ENCODE peak calls at places on chromosomes 6 and 20, in four cellular contexts. P is IMR-90, C is trophoblast cell, F is mesenchymal stem cell. D is an unnamed sample.

GRCh38 chr6:135555550-135555949 is 58.0 kb upstream of the AHI1 start:
- DNase-seq in C (no peak), P (no peak), F (no peak), D (no peak)

GRCh38 chr20:31474097-31474436 is 860 bp downstream of the DEFB124 start:
- DNase-seq in P (no peak), C (no peak), F (no peak), D (no peak)

GRCh38 chr6:117676577-117677218 is 1.4 kb downstream of the NUS1 start:
- DNase-seq in F (peak), C (peak), P (no peak), D (no peak)

GRCh38 chr6:80520195-80520594 is 413.7 kb downstream of the BCKDHB start:
- DNase-seq in P (peak), C (no peak), F (peak), D (no peak)

GRCh38 chr6:64505312-64505711 is 869.7 kb downstream of the PHF3 start:
- DNase-seq in P (no peak), F (no peak), C (no peak), D (no peak)

GRCh38 chr6:16471222-16471784 is 232.9 kb downstream of the GMPR start:
- DNase-seq in F (no peak), C (peak), P (peak), D (no peak)

GRCh38 chr6:86042214-86042613 is 399.5 kb upstream of the SYNCRIP start:
- DNase-seq in F (no peak), P (no peak), C (no peak), D (no peak)

GRCh38 chr6:56642366-56643261 is at the start of gene DST:
- DNase-seq in P (peak), F (peak), C (peak), D (no peak)

GRCh38 chr6:36469148-36469661 is 26.4 kb downstream of the KCTD20 start:
- DNase-seq in F (no peak), C (no peak), P (no peak), D (no peak)

GRCh38 chr6:42045538-42046460 is 4.5 kb upstream of the TAF8 start:
- DNase-seq in C (no peak), F (peak), P (peak), D (no peak)

GRCh38 chr20:61696181-61696735 is 369.4 kb downstream of the TAF4 start:
- DNase-seq in F (no peak), C (no peak), P (no peak), D (no peak)

GRCh38 chr6:36050947-36051710 is 23.5 kb downstream of the MAPK14 start:
- DNase-seq in F (no peak), C (no peak), P (no peak), D (no peak)

GRCh38 chr6:165850434-165851019 is 187.5 kb upstream of the PDE10A start:
- DNase-seq in F (peak), C (peak), P (peak), D (peak)

GRCh38 chr20:17530716-17531536 is at the start of gene BFSP1:
- DNase-seq in P (peak), C (peak), F (peak), D (peak)

GRCh38 chr20:32534661-32535240 is 50.4 kb downstream of the NOL4L start:
- DNase-seq in F (no peak), C (no peak), P (no peak), D (no peak)

GRCh38 chr6:152993431-152993830 is 9.1 kb downstream of the MTRF1L start:
- DNase-seq in C (no peak), F (peak), P (no peak), D (no peak)

GRCh38 chr6:11763460-11764249 is 14.9 kb downstream of the ADTRP start:
- DNase-seq in C (no peak), P (no peak), F (no peak), D (peak)

GRCh38 chr6:124490123-124490522 is 472.1 kb upstream of the RNF217 start:
- DNase-seq in P (no peak), F (peak), C (peak), D (no peak)

GRCh38 chr20:6829510-6830116 is 62.1 kb downstream of the BMP2 start:
- DNase-seq in C (no peak), P (peak), F (no peak), D (no peak)

GRCh38 chr6:57307850-57308249 is 9.6 kb upstream of the PRIM2 start:
- DNase-seq in P (peak), C (no peak), F (no peak), D (no peak)

GRCh38 chr6:158002951-158003853 is 21.5 kb downstream of the SYNJ2 start:
- DNase-seq in P (peak), C (peak), F (peak), D (no peak)

GRCh38 chr6:93142382-93142781 is 277.0 kb downstream of the EPHA7 start:
- DNase-seq in F (no peak), C (no peak), P (no peak), D (no peak)

GRCh38 chr20:44358776-44359175 is 3.3 kb downstream of the HNF4A start:
- DNase-seq in C (no peak), P (no peak), F (no peak), D (no peak)

GRCh38 chr20:22449115-22449973 is 135.0 kb downstream of the FOXA2 start:
- DNase-seq in P (no peak), C (no peak), F (no peak), D (no peak)

GRCh38 chr6:107064579-107065065 is 36.6 kb downstream of the MTRES1 start:
- DNase-seq in P (peak), F (peak), C (no peak), D (no peak)

GRCh38 chr20:1700990-1701389 is 43.4 kb upstream of the SIRPG start:
- DNase-seq in C (no peak), F (no peak), P (no peak), D (no peak)
- H2BK5ac ChIP-seq in C (no peak), F (no peak), P (no peak), D (no peak)

GRCh38 chr6:1438471-1438881 is 49.1 kb downstream of the FOXF2 start:
- DNase-seq in P (no peak), C (no peak), F (no peak), D (no peak)
- H2BK5ac ChIP-seq in P (no peak), C (no peak), F (no peak), D (no peak)

GRCh38 chr20:35644806-35645205 is 19.9 kb downstream of the CPNE1 start:
- DNase-seq in F (no peak), P (no peak), C (peak), D (no peak)

GRCh38 chr20:35643045-35643444 is 21.7 kb downstream of the CPNE1 start:
- DNase-seq in C (no peak), F (no peak), P (no peak), D (no peak)

GRCh38 chr20:35637266-35637665 is 21.6 kb downstream of the SPAG4 start:
- DNase-seq in C (no peak), P (no peak), F (no peak), D (no peak)

GRCh38 chr20:35640724-35641123 is 24.0 kb downstream of the CPNE1 start:
- DNase-seq in C (no peak), P (no peak), F (no peak), D (no peak)

DNA sequence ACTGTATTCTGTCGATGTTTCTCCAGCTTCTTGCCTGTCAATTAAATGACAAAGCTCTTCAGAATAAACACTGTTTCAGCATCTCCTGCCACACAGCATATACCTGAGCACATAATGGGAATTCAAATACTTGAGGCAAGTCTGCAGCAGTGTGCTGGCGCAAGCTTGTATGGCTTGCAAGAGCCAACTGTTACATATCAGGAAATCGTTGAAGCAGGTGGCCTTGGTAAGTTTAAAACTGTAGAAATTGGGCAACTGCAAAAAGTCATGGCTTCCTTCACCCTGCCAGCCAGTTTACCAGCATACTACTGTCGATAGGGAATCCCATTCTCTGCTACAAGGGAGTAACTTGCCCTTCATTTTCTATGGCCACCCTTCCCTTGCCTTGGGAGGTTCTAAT is 23.0 kb downstream of the CPNE1 start:
- DNase-seq in P (no peak), F (no peak), C (no peak), D (no peak)
- H2BK5ac ChIP-seq in P (no peak), F (no peak), C (no peak), D (no peak)

GRCh38 chr6:90297866-90298381 is 1.3 kb upstream of the BACH2 start:
- DNase-seq in F (no peak), C (no peak), P (no peak), D (no peak)

GRCh38 chr6:90295854-90296345 is 743 bp downstream of the BACH2 start:
- DNase-seq in P (peak), C (peak), F (peak), D (peak)

GRCh38 chr6:90298459-90299053 is 1.9 kb upstream of the BACH2 start:
- DNase-seq in F (no peak), C (no peak), P (no peak), D (no peak)

GRCh38 chr6:90296346-90297123 is at the start of gene BACH2:
- DNase-seq in P (peak), C (peak), F (peak), D (peak)

DNA sequence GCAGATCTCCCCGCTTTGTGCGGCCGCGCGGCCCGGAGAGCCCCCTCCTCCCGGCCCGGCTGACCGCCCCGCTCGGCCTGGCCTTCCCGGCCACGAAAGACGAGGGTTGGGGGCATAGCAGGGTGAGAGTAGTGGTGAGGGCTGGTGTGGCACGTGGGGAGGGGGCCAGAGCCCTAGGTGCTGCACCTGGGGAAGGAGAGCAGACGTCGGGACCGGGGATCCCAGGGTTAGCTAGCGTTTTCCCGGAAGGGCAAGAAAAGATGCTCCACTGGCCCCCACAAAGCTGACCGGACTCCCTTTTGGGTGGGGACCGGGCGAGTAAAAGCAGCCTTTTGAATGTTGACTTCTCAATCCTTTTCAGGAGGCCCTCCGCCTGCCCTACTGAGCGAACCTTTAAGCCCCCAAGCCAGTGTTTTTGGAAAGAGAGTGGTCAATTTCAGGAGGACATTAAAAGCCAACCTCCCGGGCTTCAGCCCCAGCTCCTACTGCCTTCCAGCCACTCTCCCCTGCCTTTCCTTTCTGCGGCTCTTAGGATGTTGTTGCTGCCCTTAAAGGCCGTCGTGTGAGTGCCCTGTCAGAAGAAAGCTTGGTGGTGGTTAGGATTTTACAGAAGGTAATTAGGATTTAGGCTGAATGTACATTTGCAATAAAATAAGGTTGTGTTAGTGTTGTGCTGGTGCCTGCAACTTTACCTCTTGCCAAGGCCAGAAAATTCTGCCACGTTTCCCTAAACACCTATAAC is 652 bp upstream of the BACH2 start:
- DNase-seq in P (no peak), C (no peak), F (no peak), D (peak)
- H2BK5ac ChIP-seq in P (no peak), C (peak), F (no peak), D (peak)

GRCh38 chr20:41030536-41031242 is 2.1 kb downstream of the TOP1 start:
- DNase-seq in C (no peak), P (peak), F (peak), D (no peak)

GRCh38 chr20:41029150-41029872 is 689 bp downstream of the TOP1 start:
- DNase-seq in P (no peak), F (peak), C (peak), D (peak)

GRCh38 chr20:41027872-41028358 is 707 bp upstream of the TOP1 start:
- DNase-seq in P (no peak), F (no peak), C (no peak), D (no peak)

GRCh38 chr20:41027366-41027765 is 1.3 kb upstream of the TOP1 start:
- DNase-seq in C (no peak), P (no peak), F (no peak), D (no peak)

DNA sequence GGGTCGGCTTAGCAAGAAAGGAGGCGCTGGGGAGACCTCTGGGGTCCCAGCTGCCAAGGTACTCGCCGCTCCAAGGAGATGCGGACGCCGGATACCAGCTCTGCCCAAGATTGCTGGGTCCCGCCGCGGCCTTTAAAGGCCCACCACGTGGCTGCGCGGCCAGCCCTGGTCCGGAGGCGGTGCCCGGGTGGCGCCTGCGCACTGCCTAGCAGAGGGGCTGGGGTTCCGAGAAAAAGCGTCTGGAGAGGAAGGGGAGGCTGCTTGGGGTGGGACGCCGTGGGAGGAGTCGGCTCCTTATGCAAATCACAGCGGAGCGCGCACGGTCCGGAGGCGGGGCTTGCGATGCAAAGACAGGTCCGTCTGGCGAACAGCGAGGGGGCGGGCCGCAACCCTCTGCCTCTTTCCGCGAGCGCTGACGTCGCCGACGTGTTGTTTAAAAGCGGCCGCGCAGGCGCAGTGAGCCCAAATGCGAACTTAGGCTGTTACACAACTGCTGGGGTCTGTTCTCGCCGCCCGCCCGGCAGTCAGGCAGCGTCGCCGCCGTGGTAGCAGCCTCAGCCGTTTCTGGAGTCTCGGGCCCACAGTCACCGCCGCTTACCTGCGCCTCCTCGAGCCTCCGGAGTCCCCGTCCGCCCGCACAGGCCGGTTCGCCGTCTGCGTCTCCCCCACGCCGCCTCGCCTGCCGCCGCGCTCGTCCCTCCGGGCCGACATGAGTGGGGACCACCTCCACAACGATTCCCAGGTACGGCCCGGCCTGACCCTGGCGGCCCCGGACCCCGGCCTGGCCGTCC is at the start of gene TOP1:
- DNase-seq in C (peak), F (peak), P (peak), D (peak)
- H2BK5ac ChIP-seq in C (peak), F (peak), P (peak), D (peak)

GRCh38 chr6:3762852-3763251 is 11.3 kb upstream of the PXDC1 start:
- DNase-seq in C (no peak), P (no peak), F (no peak), D (no peak)

GRCh38 chr6:3762359-3762758 is 10.8 kb upstream of the PXDC1 start:
- DNase-seq in C (peak), F (no peak), P (no peak), D (no peak)

GRCh38 chr6:3765415-3765814 is 13.9 kb upstream of the PXDC1 start:
- DNase-seq in F (no peak), C (no peak), P (no peak), D (no peak)

GRCh38 chr6:3766219-3766618 is 14.7 kb upstream of the PXDC1 start:
- DNase-seq in P (no peak), C (no peak), F (no peak), D (no peak)

DNA sequence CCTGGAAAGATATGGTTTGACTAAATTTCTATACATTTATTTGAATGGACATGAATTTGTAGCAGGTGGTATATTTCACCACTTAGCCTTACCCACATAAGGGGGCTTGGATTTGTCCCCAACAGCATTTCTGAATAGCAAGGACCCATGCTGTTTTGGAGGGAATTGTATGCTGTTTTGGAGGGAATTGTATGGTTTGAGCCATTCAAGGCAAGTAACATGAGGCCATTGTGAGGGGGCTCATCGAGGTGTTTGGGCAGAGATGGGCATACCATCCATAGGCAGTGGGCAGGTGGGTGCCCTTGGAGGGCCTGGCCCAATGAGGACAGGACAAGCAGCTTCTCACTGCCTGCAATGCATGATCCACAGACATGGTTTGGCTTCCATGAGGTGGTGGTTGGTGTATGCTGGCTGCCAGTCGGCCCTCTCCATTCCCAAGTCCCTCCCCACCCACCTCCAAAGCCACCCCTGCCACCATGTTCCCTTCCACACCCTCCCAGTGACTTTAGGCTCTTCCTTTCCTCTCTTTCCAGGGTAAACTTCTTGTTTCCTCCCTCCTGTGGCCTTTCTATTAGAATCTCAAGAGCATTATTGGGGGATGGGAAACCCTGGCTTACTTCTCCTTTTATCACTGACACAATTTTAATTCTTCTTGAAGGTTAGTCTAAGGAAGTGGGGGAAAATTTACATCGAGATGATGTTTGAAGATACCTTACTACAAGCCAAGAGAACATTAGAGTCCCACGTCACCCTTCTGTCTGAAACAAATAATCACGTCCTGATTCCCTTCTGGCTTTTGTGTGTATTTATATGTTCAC is 13.2 kb upstream of the PXDC1 start:
- DNase-seq in P (no peak), F (no peak), C (no peak), D (no peak)
- H2BK5ac ChIP-seq in P (no peak), F (no peak), C (no peak), D (no peak)

GRCh38 chr6:34575326-34575725 is 19.2 kb upstream of the SPDEF start:
- DNase-seq in F (no peak), C (no peak), P (no peak), D (no peak)

GRCh38 chr6:34574647-34575293 is 18.6 kb upstream of the SPDEF start:
- DNase-seq in P (no peak), F (no peak), C (no peak), D (no peak)

GRCh38 chr6:34573567-34574183 is 17.5 kb upstream of the SPDEF start:
- DNase-seq in P (no peak), F (no peak), C (no peak), D (no peak)

GRCh38 chr6:34578445-34579262 is 22.5 kb upstream of the SPDEF start:
- DNase-seq in C (no peak), P (no peak), F (no peak), D (no peak)

DNA sequence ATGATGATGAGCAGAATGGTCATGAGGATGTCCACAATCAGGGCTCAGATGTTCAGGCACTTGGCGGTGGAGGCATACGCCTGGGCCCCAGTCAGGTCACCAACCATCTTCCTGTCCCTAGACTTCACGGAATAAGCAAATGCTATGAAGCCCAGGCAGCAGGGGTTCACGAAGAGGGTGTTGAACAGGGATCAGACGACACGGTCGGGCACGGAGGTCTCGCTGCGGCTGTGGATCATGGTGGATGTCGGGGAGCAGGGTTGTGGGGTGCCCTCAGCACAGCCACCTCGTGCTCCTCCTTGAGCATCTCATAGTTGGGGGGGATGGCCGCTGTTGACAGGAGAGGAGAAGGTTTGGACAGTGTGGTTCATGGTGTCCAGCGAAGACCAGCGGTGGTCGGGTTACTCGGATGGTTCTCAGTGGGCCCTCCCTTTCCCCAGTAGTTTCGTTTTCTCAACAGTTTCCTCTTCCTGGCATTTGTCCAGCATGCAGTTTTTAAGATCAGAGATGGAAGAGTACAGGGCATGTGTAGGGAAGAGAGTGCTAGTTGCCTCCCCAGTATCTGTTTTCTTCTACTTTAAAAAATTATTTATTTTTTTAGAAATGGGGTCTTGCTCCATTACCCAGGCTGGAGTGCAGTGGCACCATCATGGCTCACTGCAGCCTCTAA is 20.3 kb upstream of the SPDEF start:
- DNase-seq in P (no peak), C (no peak), F (peak), D (no peak)
- H2BK5ac ChIP-seq in P (no peak), C (no peak), F (no peak), D (no peak)